ENCODE peak calls at places on chromosomes 1 and 21, in six cellular contexts. One of them, this sample, is unnamed.

GRCh38 chr1:11144563-11145256 is 44.4 kb upstream of the ANGPTL7 start:
- DNase-seq in GM12878: no peak
- DNase-seq in H1: no peak
- DNase-seq in K562: no peak
- DNase-seq in SK-N-SH: no peak
- DNase-seq in HepG2: no peak
- DNase-seq in this sample: no peak

GRCh38 chr1:6108937-6109636 is 63.4 kb downstream of the KCNAB2 start:
- DNase-seq in H1: no peak
- DNase-seq in K562: no peak
- DNase-seq in SK-N-SH: peak; percentile 83
- DNase-seq in HepG2: peak; percentile 20
- DNase-seq in GM12878: no peak
- DNase-seq in this sample: peak; percentile 71

GRCh38 chr1:156076609-156077429 is 5.4 kb downstream of the MEX3A start:
- DNase-seq in SK-N-SH: no peak
- DNase-seq in HepG2: no peak
- DNase-seq in H1: peak; percentile 84
- DNase-seq in GM12878: no peak
- DNase-seq in K562: no peak
- DNase-seq in this sample: no peak

GRCh38 chr1:54069792-54070548 is 16.6 kb downstream of the TCEANC2 start:
- DNase-seq in H1: no peak
- DNase-seq in GM12878: no peak
- DNase-seq in SK-N-SH: peak; percentile 68
- DNase-seq in HepG2: peak; percentile 71
- DNase-seq in K562: peak; percentile 70
- DNase-seq in this sample: peak; percentile 65

GRCh38 chr1:61186753-61187152 is 104.4 kb downstream of the NFIA start:
- DNase-seq in GM12878: no peak
- DNase-seq in K562: no peak
- DNase-seq in SK-N-SH: no peak
- DNase-seq in HepG2: no peak
- DNase-seq in H1: no peak
- DNase-seq in this sample: no peak

GRCh38 chr1:5944069-5944847 is 48.0 kb downstream of the NPHP4 start:
- DNase-seq in H1: peak; percentile 39
- DNase-seq in K562: no peak
- DNase-seq in HepG2: no peak
- DNase-seq in SK-N-SH: no peak
- DNase-seq in GM12878: no peak
- DNase-seq in this sample: no peak

GRCh38 chr21:42971897-42972275 is 2.5 kb upstream of the PKNOX1 start:
- DNase-seq in GM12878: no peak
- DNase-seq in SK-N-SH: no peak
- DNase-seq in K562: peak; percentile 67
- DNase-seq in H1: no peak
- DNase-seq in HepG2: peak; percentile 51
- DNase-seq in this sample: no peak

GRCh38 chr1:209072481-209072880 is 511.0 kb upstream of the CAMK1G start:
- DNase-seq in HepG2: no peak
- DNase-seq in SK-N-SH: no peak
- DNase-seq in H1: no peak
- DNase-seq in K562: no peak
- DNase-seq in GM12878: no peak
- DNase-seq in this sample: no peak

GRCh38 chr1:24735619-24736375 is 9.4 kb upstream of the CLIC4 start:
- DNase-seq in HepG2: no peak
- DNase-seq in K562: no peak
- DNase-seq in GM12878: no peak
- DNase-seq in H1: no peak
- DNase-seq in SK-N-SH: peak; percentile 55
- DNase-seq in this sample: no peak

GRCh38 chr21:45574691-45575090 is 32.5 kb upstream of the SLC19A1 start:
- DNase-seq in HepG2: no peak
- DNase-seq in SK-N-SH: peak; percentile 34
- DNase-seq in K562: no peak
- DNase-seq in GM12878: no peak
- DNase-seq in H1: no peak
- DNase-seq in this sample: no peak

GRCh38 chr1:60895167-60896124 is 186.9 kb upstream of the NFIA start:
- DNase-seq in HepG2: no peak
- DNase-seq in GM12878: no peak
- DNase-seq in SK-N-SH: no peak
- DNase-seq in K562: peak; percentile 25
- DNase-seq in H1: no peak
- DNase-seq in this sample: no peak

GRCh38 chr1:77768006-77768405 is 8.4 kb upstream of the USP33 start:
- DNase-seq in H1: no peak
- DNase-seq in HepG2: no peak
- DNase-seq in GM12878: no peak
- DNase-seq in SK-N-SH: no peak
- DNase-seq in K562: no peak
- DNase-seq in this sample: no peak

GRCh38 chr1:93448292-93448982 is 519 bp downstream of the FNBP1L start:
- DNase-seq in GM12878: no peak
- DNase-seq in H1: peak; percentile 82
- DNase-seq in SK-N-SH: peak; percentile 89
- DNase-seq in K562: peak; percentile 61
- DNase-seq in HepG2: peak; percentile 26
- DNase-seq in this sample: peak; percentile 38

GRCh38 chr1:212879947-212880690 is 22.0 kb downstream of the FLVCR1 start:
- DNase-seq in HepG2: no peak
- DNase-seq in SK-N-SH: no peak
- DNase-seq in H1: no peak
- DNase-seq in GM12878: no peak
- DNase-seq in K562: no peak
- DNase-seq in this sample: no peak

GRCh38 chr1:47883963-47884362 is 113.2 kb downstream of the TRABD2B start:
- DNase-seq in K562: no peak
- DNase-seq in H1: no peak
- DNase-seq in HepG2: no peak
- DNase-seq in GM12878: no peak
- DNase-seq in SK-N-SH: no peak
- DNase-seq in this sample: no peak

GRCh38 chr1:238652346-238652968 is 733.9 kb upstream of the CHRM3 start:
- DNase-seq in HepG2: no peak
- DNase-seq in GM12878: no peak
- DNase-seq in K562: no peak
- DNase-seq in H1: no peak
- DNase-seq in SK-N-SH: no peak
- DNase-seq in this sample: no peak

GRCh38 chr1:200157718-200158117 is 130.2 kb downstream of the NR5A2 start:
- DNase-seq in GM12878: no peak
- DNase-seq in HepG2: no peak
- DNase-seq in SK-N-SH: no peak
- DNase-seq in H1: no peak
- DNase-seq in K562: no peak
- DNase-seq in this sample: no peak

GRCh38 chr1:167263784-167264464 is 43.2 kb downstream of the POU2F1 start:
- DNase-seq in K562: no peak
- DNase-seq in SK-N-SH: no peak
- DNase-seq in H1: no peak
- DNase-seq in HepG2: no peak
- DNase-seq in GM12878: no peak
- DNase-seq in this sample: peak; percentile 9

GRCh38 chr1:177227978-177228720 is 57.4 kb downstream of the BRINP2 start:
- DNase-seq in HepG2: no peak
- DNase-seq in SK-N-SH: no peak
- DNase-seq in GM12878: no peak
- DNase-seq in K562: no peak
- DNase-seq in H1: no peak
- DNase-seq in this sample: no peak

GRCh38 chr21:19609611-19610010 is 1206.0 kb upstream of the TMPRSS15 start:
- DNase-seq in HepG2: no peak
- DNase-seq in K562: no peak
- DNase-seq in H1: no peak
- DNase-seq in GM12878: no peak
- DNase-seq in SK-N-SH: no peak
- DNase-seq in this sample: no peak

GRCh38 chr1:201354151-201354900 is 23.2 kb downstream of the TNNT2 start:
- DNase-seq in SK-N-SH: no peak
- DNase-seq in GM12878: no peak
- DNase-seq in HepG2: no peak
- DNase-seq in K562: no peak
- DNase-seq in H1: no peak
- DNase-seq in this sample: no peak
- TF ChIP-seq CHD2 in SK-N-SH: no peak
- TF ChIP-seq CHD2 in GM12878: no peak
- TF ChIP-seq CHD2 in HepG2: no peak
- TF ChIP-seq CHD2 in K562: no peak
- TF ChIP-seq CHD2 in H1: no peak
- TF ChIP-seq CHD2 in this sample: no peak

GRCh38 chr1:89608627-89609338 is 24.1 kb upstream of the LRRC8C start:
- DNase-seq in H1: no peak
- DNase-seq in GM12878: no peak
- DNase-seq in K562: no peak
- DNase-seq in SK-N-SH: no peak
- DNase-seq in HepG2: no peak
- DNase-seq in this sample: no peak

GRCh38 chr1:89609781-89610456 is 23.0 kb upstream of the LRRC8C start:
- DNase-seq in K562: no peak
- DNase-seq in H1: no peak
- DNase-seq in SK-N-SH: no peak
- DNase-seq in GM12878: no peak
- DNase-seq in HepG2: peak; percentile 45
- DNase-seq in this sample: no peak

GRCh38 chr1:89611721-89612120 is 21.2 kb upstream of the LRRC8C start:
- DNase-seq in SK-N-SH: no peak
- DNase-seq in H1: no peak
- DNase-seq in GM12878: peak; percentile 79
- DNase-seq in K562: no peak
- DNase-seq in HepG2: no peak
- DNase-seq in this sample: no peak

GRCh38 chr1:89609339-89609725 is 23.6 kb upstream of the LRRC8C start:
- DNase-seq in HepG2: no peak
- DNase-seq in K562: no peak
- DNase-seq in H1: no peak
- DNase-seq in GM12878: no peak
- DNase-seq in SK-N-SH: no peak
- DNase-seq in this sample: no peak

DNA sequence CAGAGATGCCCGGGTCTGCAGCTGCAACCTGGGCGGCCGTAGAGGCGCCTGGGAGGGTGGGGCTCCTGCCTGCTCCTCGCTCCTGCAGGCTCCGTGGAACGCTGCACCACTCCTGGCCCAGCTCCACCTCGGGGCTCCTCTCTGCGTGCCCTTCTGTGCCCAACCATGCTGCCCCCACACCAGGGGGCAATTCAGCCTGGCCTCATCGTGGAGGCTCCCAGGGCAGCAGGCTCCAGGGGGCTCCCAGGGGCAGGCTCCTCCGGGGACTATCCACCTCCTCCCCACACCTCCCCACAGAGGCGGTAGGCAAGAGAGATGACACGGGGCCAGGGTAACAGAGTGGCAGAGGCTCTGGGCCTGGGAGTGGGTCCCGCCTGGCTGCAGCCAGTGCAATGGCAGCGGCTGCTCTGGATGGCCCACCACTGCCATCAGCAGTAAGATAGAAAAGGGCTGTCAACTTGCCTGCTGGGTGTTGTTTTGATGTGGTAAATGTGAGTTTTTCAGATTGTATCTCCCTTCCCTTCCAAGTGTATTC is 22.4 kb upstream of the LRRC8C start:
- DNase-seq in SK-N-SH: no peak
- DNase-seq in GM12878: no peak
- DNase-seq in H1: no peak
- DNase-seq in HepG2: no peak
- DNase-seq in K562: no peak
- DNase-seq in this sample: no peak
- H3K4me1 ChIP-seq in SK-N-SH: peaks cover 15% of the 10 kb centered on the region
- H3K4me1 ChIP-seq in GM12878: peaks cover 28% of the 10 kb centered on the region
- H3K4me1 ChIP-seq in H1: no peaks in the 10 kb centered on the region
- H3K4me1 ChIP-seq in HepG2: peaks cover 29% of the 10 kb centered on the region
- H3K4me1 ChIP-seq in K562: peaks cover 14% of the 10 kb centered on the region
- H3K4me1 ChIP-seq in this sample: peaks cover 6% of the 10 kb centered on the region

DNA sequence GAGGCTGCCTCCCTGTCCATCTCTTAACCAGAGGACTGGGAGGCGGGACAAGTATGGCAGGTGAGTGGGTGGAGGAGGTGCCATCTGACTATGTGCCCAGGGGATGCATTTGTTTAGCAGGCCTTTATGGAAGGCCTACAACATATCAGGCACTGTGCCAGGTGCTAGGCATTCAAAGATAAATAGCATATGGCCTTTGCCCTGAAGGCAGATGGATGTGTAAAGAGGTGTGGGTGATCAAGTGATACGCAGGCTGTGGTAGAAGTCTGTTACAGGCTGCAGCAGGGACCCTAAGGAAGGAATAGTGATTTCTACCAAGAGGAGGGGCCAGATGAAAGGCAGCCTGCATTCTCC is 136.0 kb upstream of the IPO9 start:
- DNase-seq in GM12878: no peak
- DNase-seq in H1: no peak
- DNase-seq in K562: no peak
- DNase-seq in SK-N-SH: peak; percentile 57
- DNase-seq in HepG2: no peak
- DNase-seq in this sample: no peak
- TF ChIP-seq CHD2 in GM12878: no peak
- TF ChIP-seq CHD2 in H1: no peak
- TF ChIP-seq CHD2 in K562: no peak
- TF ChIP-seq CHD2 in SK-N-SH: peak; percentile 52
- TF ChIP-seq CHD2 in HepG2: no peak
- TF ChIP-seq CHD2 in this sample: no peak

DNA sequence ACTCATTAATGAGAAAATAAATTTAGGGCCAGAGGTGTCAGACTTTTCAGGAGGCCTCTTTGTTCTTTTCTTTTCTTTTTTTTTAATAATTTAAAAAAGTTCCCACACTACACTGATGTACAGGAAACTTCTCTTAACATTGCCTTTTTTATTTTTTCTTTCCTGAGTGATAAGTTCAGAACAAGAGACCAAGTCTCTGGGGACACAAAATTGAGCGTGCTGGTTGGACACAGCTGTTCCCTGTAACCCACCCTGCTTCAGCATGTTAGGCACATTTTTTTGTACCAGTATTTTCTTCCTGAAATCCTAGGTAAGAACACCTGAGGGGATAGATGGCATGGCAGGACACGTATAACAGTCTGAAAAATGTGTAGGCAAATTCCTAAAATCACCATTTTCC is 50.1 kb downstream of the PBX1 start:
- DNase-seq in K562: no peak
- DNase-seq in HepG2: no peak
- DNase-seq in SK-N-SH: no peak
- DNase-seq in GM12878: no peak
- DNase-seq in H1: no peak
- DNase-seq in this sample: no peak
- H3K4me1 ChIP-seq in K562: no peaks in the 10 kb centered on the region
- H3K4me1 ChIP-seq in HepG2: peaks cover 32% of the 10 kb centered on the region
- H3K4me1 ChIP-seq in SK-N-SH: peaks cover 24% of the 10 kb centered on the region
- H3K4me1 ChIP-seq in GM12878: no peaks in the 10 kb centered on the region
- H3K4me1 ChIP-seq in H1: peaks cover 60% of the 10 kb centered on the region
- H3K4me1 ChIP-seq in this sample: peaks cover 78% of the 10 kb centered on the region

This sample was measured in A549.